ENCODE peak calls at places on chromosomes 12 and 14, in four cellular contexts. One of them, this sample, is unnamed.

GRCh38 chr12:22631863-22632463 is 7.0 kb downstream of the ETNK1 start:
- DNase-seq in mesenchymal stem cell: peak; percentile 32
- DNase-seq in neuronal stem cell: no peak
- DNase-seq in H1: no peak
- DNase-seq in this sample: peak; percentile 42

GRCh38 chr12:66051361-66051760 is 79.2 kb downstream of the LLPH start:
- DNase-seq in mesenchymal stem cell: no peak
- DNase-seq in neuronal stem cell: no peak
- DNase-seq in H1: no peak
- DNase-seq in this sample: no peak

GRCh38 chr14:74368441-74368840 is 20.2 kb downstream of the VRTN start:
- DNase-seq in mesenchymal stem cell: no peak
- DNase-seq in neuronal stem cell: no peak
- DNase-seq in H1: no peak
- DNase-seq in this sample: no peak

GRCh38 chr14:64801800-64802199 is 77.9 kb downstream of the SPTB start:
- DNase-seq in mesenchymal stem cell: peak; percentile 27
- DNase-seq in neuronal stem cell: peak; percentile 61
- DNase-seq in H1: peak; percentile 75
- DNase-seq in this sample: no peak

GRCh38 chr12:127327986-127328385 is 939.0 kb upstream of the TMEM132C start:
- DNase-seq in mesenchymal stem cell: no peak
- DNase-seq in neuronal stem cell: no peak
- DNase-seq in H1: no peak
- DNase-seq in this sample: no peak

GRCh38 chr12:92543359-92543758 is 159.4 kb upstream of the PLEKHG7 start:
- DNase-seq in mesenchymal stem cell: peak; percentile 73
- DNase-seq in neuronal stem cell: no peak
- DNase-seq in H1: no peak
- DNase-seq in this sample: peak; percentile 81

GRCh38 chr14:99191663-99192621 is 80.1 kb downstream of the BCL11B start:
- DNase-seq in mesenchymal stem cell: no peak
- DNase-seq in neuronal stem cell: no peak
- DNase-seq in H1: no peak
- DNase-seq in this sample: no peak

GRCh38 chr14:77459072-77459723 is 1.3 kb downstream of the AHSA1 start:
- DNase-seq in mesenchymal stem cell: peak; percentile 84
- DNase-seq in neuronal stem cell: peak; percentile 74
- DNase-seq in H1: peak; percentile 82
- DNase-seq in this sample: peak; percentile 72

GRCh38 chr14:26531894-26532293 is 65.9 kb downstream of the NOVA1 start:
- DNase-seq in mesenchymal stem cell: peak; percentile 83
- DNase-seq in neuronal stem cell: no peak
- DNase-seq in H1: no peak
- DNase-seq in this sample: no peak

GRCh38 chr14:22221508-22221907 is 367.5 kb downstream of the DAD1 start:
- DNase-seq in mesenchymal stem cell: peak; percentile 19
- DNase-seq in neuronal stem cell: no peak
- DNase-seq in H1: no peak
- DNase-seq in this sample: peak; percentile 11

GRCh38 chr12:61302282-61302681 is 957.9 kb upstream of the USP15 start:
- DNase-seq in mesenchymal stem cell: no peak
- DNase-seq in neuronal stem cell: no peak
- DNase-seq in H1: no peak
- DNase-seq in this sample: no peak

GRCh38 chr12:31238764-31239387 is 87.1 kb downstream of the SINHCAF start:
- DNase-seq in mesenchymal stem cell: peak; percentile 69
- DNase-seq in neuronal stem cell: peak; percentile 32
- DNase-seq in H1: peak; percentile 78
- DNase-seq in this sample: peak; percentile 25

GRCh38 chr14:54593860-54594259 is 26.9 kb downstream of the SAMD4A start:
- DNase-seq in mesenchymal stem cell: peak; percentile 47
- DNase-seq in neuronal stem cell: no peak
- DNase-seq in H1: no peak
- DNase-seq in this sample: no peak

GRCh38 chr12:66482880-66483279 is 180.6 kb downstream of the HELB start:
- DNase-seq in mesenchymal stem cell: no peak
- DNase-seq in neuronal stem cell: no peak
- DNase-seq in H1: no peak
- DNase-seq in this sample: no peak

GRCh38 chr12:104570174-104570907 is 113.6 kb downstream of the CHST11 start:
- DNase-seq in mesenchymal stem cell: no peak
- DNase-seq in neuronal stem cell: no peak
- DNase-seq in H1: no peak
- DNase-seq in this sample: no peak

GRCh38 chr14:26595922-26596721 is 1.7 kb downstream of the NOVA1 start:
- DNase-seq in mesenchymal stem cell: peak; percentile 29
- DNase-seq in neuronal stem cell: no peak
- DNase-seq in H1: peak; percentile 40
- DNase-seq in this sample: no peak

GRCh38 chr12:57609091-57609780 is 2.0 kb upstream of the ARHGEF25 start:
- DNase-seq in mesenchymal stem cell: no peak
- DNase-seq in neuronal stem cell: no peak
- DNase-seq in H1: peak; percentile 73
- DNase-seq in this sample: no peak

GRCh38 chr12:41368006-41368405 is 179.9 kb downstream of the PDZRN4 start:
- DNase-seq in mesenchymal stem cell: no peak
- DNase-seq in neuronal stem cell: no peak
- DNase-seq in H1: no peak
- DNase-seq in this sample: peak; percentile 9

GRCh38 chr14:34875031-34875922 is at the start of gene BAZ1A:
- DNase-seq in mesenchymal stem cell: peak; percentile 97
- DNase-seq in neuronal stem cell: peak; percentile 61
- DNase-seq in H1: no peak
- DNase-seq in this sample: peak; percentile 73

GRCh38 chr12:121801601-121802484 is 2.0 kb upstream of the SETD1B start:
- DNase-seq in mesenchymal stem cell: peak; percentile 47
- DNase-seq in neuronal stem cell: no peak
- DNase-seq in H1: no peak
- DNase-seq in this sample: peak; percentile 25
- H2BK12ac ChIP-seq in mesenchymal stem cell: no peak overlapping the region
- H2BK12ac ChIP-seq in neuronal stem cell: no peak overlapping the region
- H2BK12ac ChIP-seq in H1: peak overlapping the region; percentile 41
- H2BK12ac ChIP-seq in this sample: no peak overlapping the region

GRCh38 chr12:109476807-109477184 is 304 bp downstream of the KCTD10 start:
- DNase-seq in mesenchymal stem cell: peak; percentile 19
- DNase-seq in neuronal stem cell: no peak
- DNase-seq in H1: no peak
- DNase-seq in this sample: no peak
- H4K8ac ChIP-seq in mesenchymal stem cell: peak overlapping the region; percentile 93
- H4K8ac ChIP-seq in neuronal stem cell: no peak overlapping the region
- H4K8ac ChIP-seq in H1: peak overlapping the region; percentile 99
- H4K8ac ChIP-seq in this sample: peak overlapping the region; percentile 98

DNA sequence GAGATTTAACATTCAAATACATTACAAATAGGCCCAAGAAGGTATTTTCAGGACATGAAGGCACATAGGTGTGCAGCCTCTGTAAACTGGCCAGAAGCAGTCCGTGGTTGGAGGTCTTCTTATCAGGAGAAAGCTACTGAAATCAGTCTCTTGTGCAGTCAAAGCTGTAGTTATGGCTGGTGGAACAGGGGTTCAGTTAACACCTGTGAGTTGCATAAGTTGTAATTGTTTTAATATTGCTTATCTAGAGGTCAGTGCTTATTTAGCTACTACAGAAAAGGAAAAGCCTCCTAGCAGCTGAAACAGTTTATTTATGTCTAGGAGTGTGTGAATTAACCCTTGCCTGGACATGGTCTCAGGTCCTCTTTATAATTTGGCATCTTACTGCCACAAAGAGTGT is 377.6 kb upstream of the MDGA2 start:
- DNase-seq in mesenchymal stem cell: no peak
- DNase-seq in neuronal stem cell: no peak
- DNase-seq in H1: no peak
- DNase-seq in this sample: no peak
- H3K4me3 ChIP-seq in mesenchymal stem cell: no peak overlapping the region
- H3K4me3 ChIP-seq in neuronal stem cell: no peak overlapping the region
- H3K4me3 ChIP-seq in H1: no peak overlapping the region
- H3K4me3 ChIP-seq in this sample: no peak overlapping the region

GRCh38 chr14:91394105-91395081 is 23.2 kb downstream of the CCDC88C start:
- DNase-seq in mesenchymal stem cell: no peak
- DNase-seq in neuronal stem cell: no peak
- DNase-seq in H1: no peak
- DNase-seq in this sample: no peak

GRCh38 chr14:91392623-91393303 is 24.9 kb downstream of the CCDC88C start:
- DNase-seq in mesenchymal stem cell: no peak
- DNase-seq in neuronal stem cell: no peak
- DNase-seq in H1: no peak
- DNase-seq in this sample: no peak

GRCh38 chr14:91395998-91396660 is 21.5 kb downstream of the CCDC88C start:
- DNase-seq in mesenchymal stem cell: no peak
- DNase-seq in neuronal stem cell: no peak
- DNase-seq in H1: peak; percentile 48
- DNase-seq in this sample: no peak

GRCh38 chr14:91396959-91397815 is 20.4 kb downstream of the CCDC88C start:
- DNase-seq in mesenchymal stem cell: no peak
- DNase-seq in neuronal stem cell: no peak
- DNase-seq in H1: peak; percentile 67
- DNase-seq in this sample: no peak

GRCh38 chr14:91395466-91395865 is 22.2 kb downstream of the CCDC88C start:
- DNase-seq in mesenchymal stem cell: no peak
- DNase-seq in neuronal stem cell: no peak
- DNase-seq in H1: peak; percentile 45
- DNase-seq in this sample: no peak
- H2BK12ac ChIP-seq in mesenchymal stem cell: no peak overlapping the region
- H2BK12ac ChIP-seq in neuronal stem cell: no peak overlapping the region
- H2BK12ac ChIP-seq in H1: peak overlapping the region; percentile 33
- H2BK12ac ChIP-seq in this sample: peak overlapping the region; percentile 41

DNA sequence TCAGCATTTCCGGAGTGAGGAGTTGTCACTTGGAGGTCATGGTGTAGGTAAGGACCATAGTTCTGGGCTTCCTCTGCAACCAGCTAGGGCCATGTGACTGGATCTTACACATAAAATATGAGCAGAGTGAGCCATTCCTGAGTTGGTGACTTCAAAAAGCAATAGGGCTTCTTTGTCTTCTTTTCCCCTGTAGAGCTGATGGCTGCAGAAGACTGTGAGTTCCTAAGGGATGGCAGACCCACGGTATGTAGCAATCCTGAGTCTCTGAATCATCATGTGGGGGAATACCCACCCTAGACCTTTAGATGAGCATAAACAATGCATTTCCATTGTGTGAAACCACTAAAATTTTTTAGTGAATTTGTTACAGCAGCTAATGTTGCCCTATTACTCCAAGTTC is 151.1 kb upstream of the TBX3 start:
- DNase-seq in mesenchymal stem cell: peak; percentile 83
- DNase-seq in neuronal stem cell: no peak
- DNase-seq in H1: no peak
- DNase-seq in this sample: peak; percentile 8
- H4K8ac ChIP-seq in mesenchymal stem cell: peak overlapping the region; percentile 10
- H4K8ac ChIP-seq in neuronal stem cell: no peak overlapping the region
- H4K8ac ChIP-seq in H1: no peak overlapping the region
- H4K8ac ChIP-seq in this sample: no peak overlapping the region

GRCh38 chr12:113473942-113474341 is 2.3 kb upstream of the LHX5 start:
- DNase-seq in mesenchymal stem cell: no peak
- DNase-seq in neuronal stem cell: no peak
- DNase-seq in H1: no peak
- DNase-seq in this sample: no peak
- H3K4me3 ChIP-seq in mesenchymal stem cell: peak overlapping the region; percentile 31
- H3K4me3 ChIP-seq in neuronal stem cell: no peak overlapping the region
- H3K4me3 ChIP-seq in H1: peak overlapping the region; percentile 66
- H3K4me3 ChIP-seq in this sample: no peak overlapping the region

This sample was measured in trophoblast cell.